ENCODE peak calls at places on chromosomes 2 and 18, in six cellular contexts. One of them, this sample, is unnamed.
A peak's percentile ranks its signal among the peaks of the same experiment; 100 is the strongest.

GRCh38 chr18:34631071-34631470 is 79.0 kb upstream of the DTNA start:
- DNase-seq in H1: no peak
- DNase-seq in neuronal stem cell: no peak
- DNase-seq in IMR-90: no peak
- DNase-seq in mesendoderm: no peak
- DNase-seq in mesenchymal stem cell: no peak
- DNase-seq in this sample: no peak

GRCh38 chr18:23864620-23865019 is 149.9 kb upstream of the TTC39C start:
- DNase-seq in mesenchymal stem cell: no peak
- DNase-seq in neuronal stem cell: no peak
- DNase-seq in H1: no peak
- DNase-seq in mesendoderm: no peak
- DNase-seq in IMR-90: no peak
- DNase-seq in this sample: no peak

GRCh38 chr2:55885129-55885943 is 38.2 kb downstream of the EFEMP1 start:
- DNase-seq in neuronal stem cell: no peak
- DNase-seq in mesendoderm: peak; percentile 37
- DNase-seq in IMR-90: peak; percentile 96
- DNase-seq in H1: no peak
- DNase-seq in mesenchymal stem cell: peak; percentile 94
- DNase-seq in this sample: no peak

GRCh38 chr18:72673242-72673641 is 129.1 kb upstream of the CBLN2 start:
- DNase-seq in mesendoderm: no peak
- DNase-seq in H1: no peak
- DNase-seq in mesenchymal stem cell: no peak
- DNase-seq in neuronal stem cell: no peak
- DNase-seq in IMR-90: no peak
- DNase-seq in this sample: no peak

GRCh38 chr2:14344355-14344754 is 288.2 kb upstream of the LRATD1 start:
- DNase-seq in IMR-90: no peak
- DNase-seq in mesendoderm: no peak
- DNase-seq in neuronal stem cell: no peak
- DNase-seq in H1: no peak
- DNase-seq in mesenchymal stem cell: no peak
- DNase-seq in this sample: no peak

GRCh38 chr2:219495531-219496122 is 3.1 kb upstream of the GMPPA start:
- DNase-seq in mesenchymal stem cell: peak; percentile 84
- DNase-seq in neuronal stem cell: peak; percentile 77
- DNase-seq in mesendoderm: peak; percentile 92
- DNase-seq in IMR-90: peak; percentile 74
- DNase-seq in H1: peak; percentile 91
- DNase-seq in this sample: peak; percentile 83

GRCh38 chr18:24231773-24232735 is 93.2 kb downstream of the CABYR start:
- DNase-seq in H1: no peak
- DNase-seq in neuronal stem cell: no peak
- DNase-seq in IMR-90: peak; percentile 37
- DNase-seq in mesendoderm: no peak
- DNase-seq in mesenchymal stem cell: no peak
- DNase-seq in this sample: no peak

GRCh38 chr2:57180042-57180567 is 866.5 kb upstream of the VRK2 start:
- DNase-seq in neuronal stem cell: no peak
- DNase-seq in IMR-90: peak; percentile 8
- DNase-seq in H1: no peak
- DNase-seq in mesenchymal stem cell: peak; percentile 34
- DNase-seq in mesendoderm: peak; percentile 21
- DNase-seq in this sample: no peak

GRCh38 chr2:15038373-15039364 is 406.2 kb downstream of the LRATD1 start:
- DNase-seq in neuronal stem cell: no peak
- DNase-seq in IMR-90: peak; percentile 36
- DNase-seq in H1: no peak
- DNase-seq in mesenchymal stem cell: no peak
- DNase-seq in mesendoderm: no peak
- DNase-seq in this sample: no peak

GRCh38 chr2:496729-497128 is 180.5 kb downstream of the TMEM18 start:
- DNase-seq in H1: peak; percentile 39
- DNase-seq in mesenchymal stem cell: no peak
- DNase-seq in mesendoderm: no peak
- DNase-seq in IMR-90: no peak
- DNase-seq in neuronal stem cell: no peak
- DNase-seq in this sample: no peak

GRCh38 chr2:226159875-226160479 is 639.6 kb downstream of the IRS1 start:
- DNase-seq in mesendoderm: peak; percentile 81
- DNase-seq in IMR-90: no peak
- DNase-seq in mesenchymal stem cell: no peak
- DNase-seq in H1: no peak
- DNase-seq in neuronal stem cell: peak; percentile 36
- DNase-seq in this sample: no peak

GRCh38 chr2:191436368-191437055 is 191.3 kb downstream of the MYO1B start:
- DNase-seq in H1: no peak
- DNase-seq in IMR-90: no peak
- DNase-seq in mesenchymal stem cell: peak; percentile 36
- DNase-seq in neuronal stem cell: no peak
- DNase-seq in mesendoderm: no peak
- DNase-seq in this sample: no peak

GRCh38 chr2:177568393-177568792 is 175.8 kb downstream of the AGPS start:
- DNase-seq in IMR-90: no peak
- DNase-seq in mesenchymal stem cell: no peak
- DNase-seq in neuronal stem cell: no peak
- DNase-seq in H1: no peak
- DNase-seq in mesendoderm: no peak
- DNase-seq in this sample: no peak

GRCh38 chr18:11498821-11499220 is 110.6 kb upstream of the SLC35G4 start:
- DNase-seq in mesenchymal stem cell: no peak
- DNase-seq in neuronal stem cell: no peak
- DNase-seq in mesendoderm: no peak
- DNase-seq in H1: no peak
- DNase-seq in IMR-90: no peak
- DNase-seq in this sample: no peak

GRCh38 chr2:119697290-119698013 is 18.5 kb downstream of the TMEM177 start:
- DNase-seq in mesendoderm: no peak
- DNase-seq in mesenchymal stem cell: no peak
- DNase-seq in H1: no peak
- DNase-seq in neuronal stem cell: no peak
- DNase-seq in IMR-90: no peak
- DNase-seq in this sample: no peak

GRCh38 chr2:179336782-179337534 is 72.3 kb upstream of the SESTD1 start:
- DNase-seq in neuronal stem cell: peak; percentile 29
- DNase-seq in mesenchymal stem cell: peak; percentile 30
- DNase-seq in IMR-90: peak; percentile 7
- DNase-seq in H1: no peak
- DNase-seq in mesendoderm: peak; percentile 18
- DNase-seq in this sample: no peak

GRCh38 chr2:232405943-232406510 is 617 bp upstream of the ALPG start:
- DNase-seq in IMR-90: no peak
- DNase-seq in H1: no peak
- DNase-seq in mesendoderm: no peak
- DNase-seq in neuronal stem cell: no peak
- DNase-seq in mesenchymal stem cell: no peak
- DNase-seq in this sample: no peak

GRCh38 chr2:221225752-221226151 is 346.4 kb downstream of the EPHA4 start:
- DNase-seq in neuronal stem cell: no peak
- DNase-seq in H1: no peak
- DNase-seq in mesendoderm: no peak
- DNase-seq in mesenchymal stem cell: no peak
- DNase-seq in IMR-90: no peak
- DNase-seq in this sample: no peak

GRCh38 chr18:29912351-29912750 is 1130.2 kb downstream of the DSC3 start:
- DNase-seq in neuronal stem cell: no peak
- DNase-seq in H1: no peak
- DNase-seq in IMR-90: no peak
- DNase-seq in mesendoderm: no peak
- DNase-seq in mesenchymal stem cell: no peak
- DNase-seq in this sample: no peak

GRCh38 chr18:30106356-30106755 is 936.2 kb downstream of the DSC3 start:
- DNase-seq in H1: no peak
- DNase-seq in mesendoderm: peak; percentile 29
- DNase-seq in mesenchymal stem cell: no peak
- DNase-seq in neuronal stem cell: no peak
- DNase-seq in IMR-90: no peak
- DNase-seq in this sample: no peak

GRCh38 chr18:23257686-23258565 is 122.6 kb downstream of the CABLES1 start:
- DNase-seq in H1: no peak
- DNase-seq in neuronal stem cell: no peak
- DNase-seq in IMR-90: peak; percentile 79
- DNase-seq in mesenchymal stem cell: peak; percentile 69
- DNase-seq in mesendoderm: no peak
- DNase-seq in this sample: no peak

GRCh38 chr2:37555457-37555856 is 116.0 kb downstream of the CDC42EP3 start:
- DNase-seq in mesenchymal stem cell: no peak
- DNase-seq in IMR-90: no peak
- DNase-seq in mesendoderm: no peak
- DNase-seq in neuronal stem cell: no peak
- DNase-seq in H1: no peak
- DNase-seq in this sample: no peak

GRCh38 chr18:53780666-53781065 is 443.8 kb downstream of the MBD2 start:
- DNase-seq in neuronal stem cell: no peak
- DNase-seq in IMR-90: no peak
- DNase-seq in mesenchymal stem cell: no peak
- DNase-seq in mesendoderm: no peak
- DNase-seq in H1: no peak
- DNase-seq in this sample: no peak

GRCh38 chr2:121004271-121004812 is 268.7 kb downstream of the GLI2 start:
- DNase-seq in neuronal stem cell: no peak
- DNase-seq in H1: no peak
- DNase-seq in mesendoderm: no peak
- DNase-seq in IMR-90: no peak
- DNase-seq in mesenchymal stem cell: no peak
- DNase-seq in this sample: no peak

GRCh38 chr18:10726198-10727068 is 200.6 kb downstream of the NAPG start:
- DNase-seq in H1: no peak
- DNase-seq in IMR-90: no peak
- DNase-seq in mesenchymal stem cell: no peak
- DNase-seq in neuronal stem cell: no peak
- DNase-seq in mesendoderm: no peak
- DNase-seq in this sample: no peak

GRCh38 chr2:178194600-178195389 is 483 bp downstream of the OSBPL6 start:
- DNase-seq in mesendoderm: peak; percentile 81
- DNase-seq in neuronal stem cell: peak; percentile 51
- DNase-seq in IMR-90: peak; percentile 55
- DNase-seq in mesenchymal stem cell: peak; percentile 79
- DNase-seq in H1: peak; percentile 81
- DNase-seq in this sample: peak; percentile 74

GRCh38 chr2:196954001-196954400 is 27.5 kb upstream of the PGAP1 start:
- DNase-seq in H1: no peak
- DNase-seq in mesenchymal stem cell: no peak
- DNase-seq in IMR-90: no peak
- DNase-seq in mesendoderm: no peak
- DNase-seq in neuronal stem cell: no peak
- DNase-seq in this sample: no peak

DNA sequence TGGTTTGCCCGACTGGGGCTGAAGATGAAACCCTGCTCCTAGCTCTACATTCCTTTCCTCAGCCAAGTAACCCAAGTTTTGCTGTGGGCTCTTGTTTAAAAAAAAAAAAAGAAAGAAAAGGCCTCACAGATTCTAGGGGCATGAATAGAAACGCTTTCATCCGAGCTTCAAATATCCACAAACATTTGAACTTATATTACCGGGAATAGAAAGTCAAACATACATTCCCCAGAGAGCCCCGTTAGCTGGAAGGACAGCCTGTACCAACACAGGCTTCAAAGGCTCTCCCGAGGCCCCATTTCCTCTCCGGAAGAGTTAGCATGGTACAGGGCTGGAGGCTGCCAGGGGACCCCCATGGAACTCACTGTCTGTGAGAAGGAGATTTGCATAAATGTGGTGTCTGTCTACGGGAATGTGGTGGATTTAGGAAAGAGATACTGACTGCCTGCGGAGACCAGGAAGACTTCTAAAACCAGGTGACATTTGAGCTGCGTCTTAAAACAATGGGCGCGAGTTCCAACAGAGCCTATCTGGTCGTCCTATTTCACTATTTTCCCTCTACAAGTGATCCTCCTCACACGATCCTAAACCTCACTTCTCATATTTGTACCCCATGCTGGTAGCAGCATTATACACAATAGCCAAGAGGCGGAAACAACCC is 723 bp upstream of the MATN3 start:
- DNase-seq in H1: peak; percentile 52
- DNase-seq in neuronal stem cell: no peak
- DNase-seq in IMR-90: no peak
- DNase-seq in mesenchymal stem cell: no peak
- DNase-seq in mesendoderm: peak; percentile 88
- DNase-seq in this sample: peak; percentile 33
- H3K18ac ChIP-seq in H1: peak overlapping the region; percentile 42
- H3K18ac ChIP-seq in neuronal stem cell: peak overlapping the region; percentile 81
- H3K18ac ChIP-seq in IMR-90: peak overlapping the region; percentile 31
- H3K18ac ChIP-seq in mesenchymal stem cell: peak overlapping the region; percentile 74
- H3K18ac ChIP-seq in mesendoderm: peak overlapping the region; percentile 96
- H3K18ac ChIP-seq in this sample: no peak overlapping the region

GRCh38 chr2:164369416-164369815 is 251.9 kb downstream of the GRB14 start:
- DNase-seq in neuronal stem cell: no peak
- DNase-seq in mesendoderm: no peak
- DNase-seq in mesenchymal stem cell: no peak
- DNase-seq in H1: no peak
- DNase-seq in IMR-90: no peak
- DNase-seq in this sample: no peak

GRCh38 chr2:164371916-164372315 is 249.4 kb downstream of the GRB14 start:
- DNase-seq in neuronal stem cell: no peak
- DNase-seq in H1: no peak
- DNase-seq in mesenchymal stem cell: no peak
- DNase-seq in mesendoderm: no peak
- DNase-seq in IMR-90: no peak
- DNase-seq in this sample: no peak
- H2BK15ac ChIP-seq in neuronal stem cell: no peak overlapping the region
- H2BK15ac ChIP-seq in H1: no peak overlapping the region
- H2BK15ac ChIP-seq in mesenchymal stem cell: no peak overlapping the region
- H2BK15ac ChIP-seq in mesendoderm: no peak overlapping the region
- H2BK15ac ChIP-seq in IMR-90: no peak overlapping the region
- H2BK15ac ChIP-seq in this sample: no peak overlapping the region

GRCh38 chr2:71748227-71748626 is 294.9 kb downstream of the DYSF start:
- DNase-seq in H1: no peak
- DNase-seq in mesenchymal stem cell: peak; percentile 70
- DNase-seq in IMR-90: peak; percentile 22
- DNase-seq in neuronal stem cell: no peak
- DNase-seq in mesendoderm: peak; percentile 13
- DNase-seq in this sample: no peak

GRCh38 chr2:71749671-71750101 is 296.3 kb downstream of the DYSF start:
- DNase-seq in mesendoderm: no peak
- DNase-seq in IMR-90: peak; percentile 3
- DNase-seq in mesenchymal stem cell: peak; percentile 45
- DNase-seq in neuronal stem cell: no peak
- DNase-seq in H1: no peak
- DNase-seq in this sample: no peak

GRCh38 chr2:71747573-71747972 is 294.2 kb downstream of the DYSF start:
- DNase-seq in mesenchymal stem cell: no peak
- DNase-seq in H1: no peak
- DNase-seq in mesendoderm: peak; percentile 32
- DNase-seq in IMR-90: no peak
- DNase-seq in neuronal stem cell: no peak
- DNase-seq in this sample: no peak

GRCh38 chr2:71744781-71745180 is 291.4 kb downstream of the DYSF start:
- DNase-seq in H1: no peak
- DNase-seq in neuronal stem cell: no peak
- DNase-seq in mesendoderm: no peak
- DNase-seq in mesenchymal stem cell: no peak
- DNase-seq in IMR-90: no peak
- DNase-seq in this sample: no peak

GRCh38 chr2:71746946-71747501 is 293.7 kb downstream of the DYSF start:
- DNase-seq in mesenchymal stem cell: peak; percentile 53
- DNase-seq in mesendoderm: peak; percentile 19
- DNase-seq in neuronal stem cell: no peak
- DNase-seq in IMR-90: no peak
- DNase-seq in H1: no peak
- DNase-seq in this sample: no peak
- H3K18ac ChIP-seq in mesenchymal stem cell: peak overlapping the region; percentile 14
- H3K18ac ChIP-seq in mesendoderm: no peak overlapping the region
- H3K18ac ChIP-seq in neuronal stem cell: no peak overlapping the region
- H3K18ac ChIP-seq in IMR-90: no peak overlapping the region
- H3K18ac ChIP-seq in H1: no peak overlapping the region
- H3K18ac ChIP-seq in this sample: no peak overlapping the region

GRCh38 chr2:209830722-209831465 is 59.3 kb downstream of the UNC80 start:
- DNase-seq in mesendoderm: no peak
- DNase-seq in IMR-90: no peak
- DNase-seq in mesenchymal stem cell: no peak
- DNase-seq in neuronal stem cell: no peak
- DNase-seq in H1: no peak
- DNase-seq in this sample: no peak
- H2BK15ac ChIP-seq in mesendoderm: no peak overlapping the region
- H2BK15ac ChIP-seq in IMR-90: no peak overlapping the region
- H2BK15ac ChIP-seq in mesenchymal stem cell: no peak overlapping the region
- H2BK15ac ChIP-seq in neuronal stem cell: no peak overlapping the region
- H2BK15ac ChIP-seq in H1: no peak overlapping the region
- H2BK15ac ChIP-seq in this sample: no peak overlapping the region